ENCODE peak calls at places on chromosomes 3 and 15, in six cellular contexts. P is amygdala; O is amniotic stem cell; V is activated gamma-delta T cell treated with anti-CD3 and anti-CD28 coated beads, Interleukin-2, amount 50 U/mL, for 16 hours; F is GM23248; A is skeletal muscle cell. U is an unnamed sample.

GRCh38 chr3:102979682-102980378 is 545.0 kb downstream of the ZPLD1 start:
- DNase-seq in A (peak), O (peak), P (no peak), V (no peak), F (peak), U (no peak)

GRCh38 chr15:73957785-73958184 is 31.5 kb downstream of the LOXL1 start:
- DNase-seq in F (no peak), O (no peak), P (no peak), A (no peak), V (no peak), U (peak)

GRCh38 chr15:67174864-67175573 is 79.4 kb downstream of the AAGAB start:
- DNase-seq in O (no peak), V (no peak), F (peak), P (no peak), A (no peak), U (no peak)

GRCh38 chr15:71048913-71049675 is 66.2 kb upstream of the THSD4 start:
- DNase-seq in A (peak), F (peak), V (no peak), O (peak), P (no peak), U (no peak)

GRCh38 chr3:183698760-183699159 is 1.2 kb downstream of the YEATS2 start:
- DNase-seq in O (no peak), P (no peak), V (no peak), F (peak), A (no peak), U (no peak)

GRCh38 chr15:87874896-87875661 is 381.5 kb downstream of the NTRK3 start:
- DNase-seq in F (peak), O (no peak), P (peak), A (no peak), V (peak), U (no peak)

GRCh38 chr15:61115679-61116078 is 113.4 kb downstream of the RORA start:
- DNase-seq in O (no peak), P (no peak), V (no peak), F (peak), A (peak), U (no peak)

GRCh38 chr15:80489030-80489594 is 84.9 kb downstream of the ARNT2 start:
- DNase-seq in V (no peak), F (peak), O (peak), A (peak), P (no peak), U (no peak)

U was measured in right lobe of liver.